ENCODE peak calls at places on chromosomes 4 and X, in ten cellular contexts. One of them, this sample, is unnamed.

GRCh38 chr4:101972791-101973190 is 182.3 kb downstream of the BANK1 start:
- DNase-seq in GM06990: no peak
- DNase-seq in cardiac muscle cell: no peak
- DNase-seq in NCI-H226: no peak
- DNase-seq in T-helper 9 cell: no peak
- DNase-seq in stimulated activated naive B cell treated with anti-CD40 and anti-IgM and Interleukin-4, amounts not matched to agents 10 μg/mL and 1 μg/mL and 100 μg/mL, for 72 hours: no peak
- DNase-seq in prostate gland: no peak
- DNase-seq in NCI-H1092 treated with DMSO at 0.1 percent for 48 hours: no peak
- DNase-seq in activated CD8-positive, alpha-beta memory T cell treated with anti-CD3 and anti-CD28 coated beads for 48 hours: no peak
- DNase-seq in type B pancreatic cell: no peak
- DNase-seq in this sample: no peak

GRCh38 chr4:176451441-176451840 is 131.7 kb downstream of the SPCS3 start:
- DNase-seq in GM06990: no peak
- DNase-seq in activated CD8-positive, alpha-beta memory T cell treated with anti-CD3 and anti-CD28 coated beads for 48 hours: no peak
- DNase-seq in type B pancreatic cell: no peak
- DNase-seq in NCI-H1092 treated with DMSO at 0.1 percent for 48 hours: no peak
- DNase-seq in cardiac muscle cell: no peak
- DNase-seq in stimulated activated naive B cell treated with anti-CD40 and anti-IgM and Interleukin-4, amounts not matched to agents 10 μg/mL and 1 μg/mL and 100 μg/mL, for 72 hours: no peak
- DNase-seq in T-helper 9 cell: no peak
- DNase-seq in NCI-H226: no peak
- DNase-seq in prostate gland: no peak
- DNase-seq in this sample: peak; percentile 4

GRCh38 chr4:109233585-109233984 is 68.9 kb downstream of the COL25A1 start:
- DNase-seq in NCI-H226: peak; percentile 20
- DNase-seq in stimulated activated naive B cell treated with anti-CD40 and anti-IgM and Interleukin-4, amounts not matched to agents 10 μg/mL and 1 μg/mL and 100 μg/mL, for 72 hours: no peak
- DNase-seq in activated CD8-positive, alpha-beta memory T cell treated with anti-CD3 and anti-CD28 coated beads for 48 hours: no peak
- DNase-seq in cardiac muscle cell: no peak
- DNase-seq in GM06990: no peak
- DNase-seq in prostate gland: no peak
- DNase-seq in T-helper 9 cell: no peak
- DNase-seq in type B pancreatic cell: no peak
- DNase-seq in NCI-H1092 treated with DMSO at 0.1 percent for 48 hours: no peak
- DNase-seq in this sample: no peak

GRCh38 chrX:105461013-105461412 is 240.5 kb upstream of the TEX13A start:
- DNase-seq in cardiac muscle cell: no peak
- DNase-seq in activated CD8-positive, alpha-beta memory T cell treated with anti-CD3 and anti-CD28 coated beads for 48 hours: no peak
- DNase-seq in NCI-H226: peak; percentile 14
- DNase-seq in NCI-H1092 treated with DMSO at 0.1 percent for 48 hours: no peak
- DNase-seq in stimulated activated naive B cell treated with anti-CD40 and anti-IgM and Interleukin-4, amounts not matched to agents 10 μg/mL and 1 μg/mL and 100 μg/mL, for 72 hours: no peak
- DNase-seq in T-helper 9 cell: no peak
- DNase-seq in GM06990: no peak
- DNase-seq in type B pancreatic cell: no peak
- DNase-seq in prostate gland: no peak
- DNase-seq in this sample: no peak

GRCh38 chrX:73577368-73577767 is 14.4 kb downstream of the CHIC1 start:
- DNase-seq in T-helper 9 cell: no peak
- DNase-seq in NCI-H226: peak; percentile 71
- DNase-seq in GM06990: no peak
- DNase-seq in stimulated activated naive B cell treated with anti-CD40 and anti-IgM and Interleukin-4, amounts not matched to agents 10 μg/mL and 1 μg/mL and 100 μg/mL, for 72 hours: no peak
- DNase-seq in prostate gland: no peak
- DNase-seq in cardiac muscle cell: no peak
- DNase-seq in NCI-H1092 treated with DMSO at 0.1 percent for 48 hours: no peak
- DNase-seq in type B pancreatic cell: no peak
- DNase-seq in activated CD8-positive, alpha-beta memory T cell treated with anti-CD3 and anti-CD28 coated beads for 48 hours: no peak
- DNase-seq in this sample: peak; percentile 7

GRCh38 chr4:8345053-8345945 is 75.7 kb downstream of the HTRA3 start:
- DNase-seq in NCI-H1092 treated with DMSO at 0.1 percent for 48 hours: no peak
- DNase-seq in type B pancreatic cell: peak; percentile 60
- DNase-seq in NCI-H226: no peak
- DNase-seq in stimulated activated naive B cell treated with anti-CD40 and anti-IgM and Interleukin-4, amounts not matched to agents 10 μg/mL and 1 μg/mL and 100 μg/mL, for 72 hours: no peak
- DNase-seq in activated CD8-positive, alpha-beta memory T cell treated with anti-CD3 and anti-CD28 coated beads for 48 hours: no peak
- DNase-seq in cardiac muscle cell: no peak
- DNase-seq in prostate gland: no peak
- DNase-seq in T-helper 9 cell: no peak
- DNase-seq in GM06990: no peak
- DNase-seq in this sample: no peak

GRCh38 chrX:85903692-85904471 is 143.5 kb downstream of the CHM start:
- DNase-seq in GM06990: no peak
- DNase-seq in stimulated activated naive B cell treated with anti-CD40 and anti-IgM and Interleukin-4, amounts not matched to agents 10 μg/mL and 1 μg/mL and 100 μg/mL, for 72 hours: no peak
- DNase-seq in activated CD8-positive, alpha-beta memory T cell treated with anti-CD3 and anti-CD28 coated beads for 48 hours: no peak
- DNase-seq in prostate gland: no peak
- DNase-seq in cardiac muscle cell: no peak
- DNase-seq in type B pancreatic cell: no peak
- DNase-seq in NCI-H1092 treated with DMSO at 0.1 percent for 48 hours: peak; percentile 31
- DNase-seq in NCI-H226: no peak
- DNase-seq in T-helper 9 cell: no peak
- DNase-seq in this sample: no peak

GRCh38 chr4:112704991-112705845 is 68.3 kb downstream of the LARP7 start:
- DNase-seq in T-helper 9 cell: peak; percentile 2
- DNase-seq in GM06990: peak; percentile 18
- DNase-seq in stimulated activated naive B cell treated with anti-CD40 and anti-IgM and Interleukin-4, amounts not matched to agents 10 μg/mL and 1 μg/mL and 100 μg/mL, for 72 hours: no peak
- DNase-seq in NCI-H1092 treated with DMSO at 0.1 percent for 48 hours: peak; percentile 47
- DNase-seq in type B pancreatic cell: peak; percentile 69
- DNase-seq in prostate gland: peak; percentile 7
- DNase-seq in cardiac muscle cell: peak; percentile 87
- DNase-seq in activated CD8-positive, alpha-beta memory T cell treated with anti-CD3 and anti-CD28 coated beads for 48 hours: no peak
- DNase-seq in NCI-H226: peak; percentile 69
- DNase-seq in this sample: peak; percentile 13

GRCh38 chr4:184123009-184123408 is 94.7 kb downstream of the ENPP6 start:
- DNase-seq in activated CD8-positive, alpha-beta memory T cell treated with anti-CD3 and anti-CD28 coated beads for 48 hours: no peak
- DNase-seq in GM06990: no peak
- DNase-seq in cardiac muscle cell: no peak
- DNase-seq in stimulated activated naive B cell treated with anti-CD40 and anti-IgM and Interleukin-4, amounts not matched to agents 10 μg/mL and 1 μg/mL and 100 μg/mL, for 72 hours: no peak
- DNase-seq in T-helper 9 cell: no peak
- DNase-seq in NCI-H226: no peak
- DNase-seq in type B pancreatic cell: no peak
- DNase-seq in NCI-H1092 treated with DMSO at 0.1 percent for 48 hours: no peak
- DNase-seq in prostate gland: no peak
- DNase-seq in this sample: no peak

GRCh38 chr4:70437212-70437611 is 34.8 kb upstream of the MUC7 start:
- DNase-seq in stimulated activated naive B cell treated with anti-CD40 and anti-IgM and Interleukin-4, amounts not matched to agents 10 μg/mL and 1 μg/mL and 100 μg/mL, for 72 hours: no peak
- DNase-seq in prostate gland: no peak
- DNase-seq in activated CD8-positive, alpha-beta memory T cell treated with anti-CD3 and anti-CD28 coated beads for 48 hours: no peak
- DNase-seq in NCI-H226: no peak
- DNase-seq in type B pancreatic cell: no peak
- DNase-seq in cardiac muscle cell: peak; percentile 6
- DNase-seq in T-helper 9 cell: no peak
- DNase-seq in NCI-H1092 treated with DMSO at 0.1 percent for 48 hours: no peak
- DNase-seq in GM06990: no peak
- DNase-seq in this sample: no peak

GRCh38 chr4:172683016-172683415 is 485.6 kb upstream of the GALNT7 start:
- DNase-seq in NCI-H226: no peak
- DNase-seq in T-helper 9 cell: no peak
- DNase-seq in type B pancreatic cell: no peak
- DNase-seq in prostate gland: no peak
- DNase-seq in GM06990: no peak
- DNase-seq in NCI-H1092 treated with DMSO at 0.1 percent for 48 hours: no peak
- DNase-seq in activated CD8-positive, alpha-beta memory T cell treated with anti-CD3 and anti-CD28 coated beads for 48 hours: no peak
- DNase-seq in cardiac muscle cell: no peak
- DNase-seq in stimulated activated naive B cell treated with anti-CD40 and anti-IgM and Interleukin-4, amounts not matched to agents 10 μg/mL and 1 μg/mL and 100 μg/mL, for 72 hours: no peak
- DNase-seq in this sample: no peak

GRCh38 chr4:156779774-156780173 is 191.8 kb downstream of the PDGFC start:
- DNase-seq in NCI-H1092 treated with DMSO at 0.1 percent for 48 hours: no peak
- DNase-seq in stimulated activated naive B cell treated with anti-CD40 and anti-IgM and Interleukin-4, amounts not matched to agents 10 μg/mL and 1 μg/mL and 100 μg/mL, for 72 hours: no peak
- DNase-seq in NCI-H226: peak; percentile 22
- DNase-seq in activated CD8-positive, alpha-beta memory T cell treated with anti-CD3 and anti-CD28 coated beads for 48 hours: no peak
- DNase-seq in cardiac muscle cell: no peak
- DNase-seq in T-helper 9 cell: no peak
- DNase-seq in type B pancreatic cell: no peak
- DNase-seq in GM06990: no peak
- DNase-seq in prostate gland: no peak
- DNase-seq in this sample: no peak

This sample was measured in NCI-H1105 treated with DMSO at 0.1 percent for 48 hours.